ENCODE peak calls at places on chromosome 14, in seven cellular contexts. D is GM12891; S is cardiac muscle cell; Y is naive B cell; V is GDM1; C is A673; P is stimulated activated CD4-positive, alpha-beta T cell treated with anti-CD3 and anti-CD28 coated beads, TNF-alpha, amount 100 ng/mL, for 1 hour. F is an unnamed sample.

GRCh38 chr14:87334997-87335675 is 657.8 kb downstream of the GALC start:
- DNase-seq in Y (no peak), P (no peak), C (peak), S (no peak), D (no peak), V (no peak), F (no peak)

GRCh38 chr14:50028458-50028857 is 87.9 kb downstream of the VCPKMT start:
- DNase-seq in V (no peak), P (no peak), Y (no peak), D (no peak), S (no peak), C (no peak), F (no peak)

GRCh38 chr14:82313889-82314288 is 780.2 kb upstream of the SEL1L start:
- DNase-seq in D (no peak), C (no peak), Y (no peak), V (no peak), P (no peak), S (no peak), F (peak)

GRCh38 chr14:20436363-20436755 is 393 bp upstream of the KLHL33 start:
- DNase-seq in D (no peak), P (no peak), S (peak), C (no peak), Y (no peak), V (no peak), F (no peak)

GRCh38 chr14:64878775-64879634 is 702 bp downstream of the SPTB start:
- DNase-seq in C (no peak), D (no peak), V (no peak), Y (no peak), S (no peak), P (no peak), F (peak)

GRCh38 chr14:24075485-24076301 is 4.3 kb downstream of the CPNE6 start:
- DNase-seq in D (peak), S (no peak), V (no peak), C (no peak), P (no peak), Y (peak), F (no peak)

GRCh38 chr14:103026988-103027387 is 30.4 kb downstream of the CDC42BPB start:
- DNase-seq in C (no peak), S (no peak), P (no peak), V (no peak), D (no peak), Y (no peak), F (no peak)

GRCh38 chr14:49134940-49135339 is 451.2 kb downstream of the RPS29 start:
- DNase-seq in C (peak), P (no peak), V (no peak), D (no peak), S (no peak), Y (no peak), F (no peak)

GRCh38 chr14:104694991-104695659 is 5.7 kb downstream of the INF2 start:
- DNase-seq in C (peak), V (no peak), D (no peak), S (no peak), Y (no peak), P (no peak), F (no peak)

GRCh38 chr14:92969470-92970232 is 46.7 kb downstream of the CHGA start:
- DNase-seq in Y (no peak), C (no peak), D (no peak), P (no peak), S (no peak), V (no peak), F (no peak)

GRCh38 chr14:87883750-87884149 is 109.2 kb downstream of the GALC start:
- DNase-seq in C (no peak), P (no peak), S (no peak), D (no peak), Y (no peak), V (no peak), F (no peak)

GRCh38 chr14:105525861-105526780 is at the start of gene TMEM121:
- DNase-seq in D (no peak), Y (peak), V (no peak), C (peak), S (no peak), P (no peak), F (no peak)

GRCh38 chr14:54919330-54919729 is 16.7 kb upstream of the GCH1 start:
- DNase-seq in S (no peak), D (no peak), Y (no peak), V (no peak), P (no peak), C (no peak), F (no peak)

GRCh38 chr14:26282578-26282977 is 315.3 kb downstream of the NOVA1 start:
- DNase-seq in C (no peak), Y (no peak), V (no peak), D (no peak), S (peak), P (no peak), F (peak)

GRCh38 chr14:29805415-29806123 is 122.1 kb downstream of the PRKD1 start:
- DNase-seq in P (no peak), V (no peak), S (peak), Y (no peak), D (no peak), C (peak), F (no peak)

GRCh38 chr14:83741269-83741668 is 1788.7 kb upstream of the FLRT2 start:
- DNase-seq in P (no peak), Y (no peak), V (no peak), D (no peak), C (no peak), S (no peak), F (no peak)

GRCh38 chr14:23068792-23069412 is 11.6 kb upstream of the CDH24 start:
- DNase-seq in P (peak), C (peak), D (peak), Y (peak), S (peak), V (no peak), F (no peak)

GRCh38 chr14:58196198-58196597 is 3.8 kb upstream of the ACTR10 start:
- DNase-seq in C (no peak), D (no peak), Y (no peak), P (no peak), S (peak), V (no peak), F (no peak)

GRCh38 chr14:28113311-28113710 is 653.3 kb upstream of the FOXG1 start:
- DNase-seq in S (no peak), V (no peak), C (no peak), P (no peak), Y (no peak), D (no peak), F (no peak)

GRCh38 chr14:75568791-75569190 is 9.6 kb upstream of the FLVCR2 start:
- DNase-seq in S (no peak), P (no peak), D (no peak), V (no peak), Y (no peak), C (no peak), F (no peak)

GRCh38 chr14:30849983-30850382 is 24.4 kb upstream of the COCH start:
- DNase-seq in C (no peak), S (no peak), Y (no peak), P (no peak), D (no peak), V (no peak), F (no peak)